ENCODE peak calls at places on chromosome 2, in six cellular contexts. One of them, this sample, is unnamed.

GRCh38 chr2:229416116-229416694 is 145.1 kb upstream of the PID1 start:
- DNase-seq in DMS 273 treated with DMSO at 0.1 percent for 48 hours: no peak
- DNase-seq in AG09319: peak
- DNase-seq in NCI-H1436: no peak
- DNase-seq in foreskin fibroblast: peak
- DNase-seq in GM20000: no peak
- DNase-seq in this sample: no peak

GRCh38 chr2:86064006-86064405 is 41.7 kb downstream of the POLR1A start:
- DNase-seq in DMS 273 treated with DMSO at 0.1 percent for 48 hours: no peak
- DNase-seq in AG09319: no peak
- DNase-seq in NCI-H1436: no peak
- DNase-seq in foreskin fibroblast: peak
- DNase-seq in GM20000: no peak
- DNase-seq in this sample: no peak

GRCh38 chr2:209614630-209615369 is 156.8 kb upstream of the UNC80 start:
- DNase-seq in DMS 273 treated with DMSO at 0.1 percent for 48 hours: peak
- DNase-seq in AG09319: no peak
- DNase-seq in NCI-H1436: no peak
- DNase-seq in foreskin fibroblast: no peak
- DNase-seq in GM20000: no peak
- DNase-seq in this sample: no peak

GRCh38 chr2:1504311-1504750 is 91.1 kb downstream of the TPO start:
- DNase-seq in DMS 273 treated with DMSO at 0.1 percent for 48 hours: no peak
- DNase-seq in AG09319: no peak
- DNase-seq in NCI-H1436: no peak
- DNase-seq in foreskin fibroblast: no peak
- DNase-seq in GM20000: no peak
- DNase-seq in this sample: no peak

GRCh38 chr2:240449764-240450531 is 14.5 kb downstream of the GPC1 start:
- DNase-seq in DMS 273 treated with DMSO at 0.1 percent for 48 hours: no peak
- DNase-seq in AG09319: no peak
- DNase-seq in NCI-H1436: peak
- DNase-seq in foreskin fibroblast: peak
- DNase-seq in GM20000: no peak
- DNase-seq in this sample: no peak

GRCh38 chr2:15721411-15722094 is 129.9 kb downstream of the DDX1 start:
- DNase-seq in DMS 273 treated with DMSO at 0.1 percent for 48 hours: no peak
- DNase-seq in AG09319: no peak
- DNase-seq in NCI-H1436: no peak
- DNase-seq in foreskin fibroblast: no peak
- DNase-seq in GM20000: no peak
- DNase-seq in this sample: no peak

GRCh38 chr2:8577573-8577972 is 104.3 kb upstream of the ID2 start:
- DNase-seq in DMS 273 treated with DMSO at 0.1 percent for 48 hours: no peak
- DNase-seq in AG09319: no peak
- DNase-seq in NCI-H1436: no peak
- DNase-seq in foreskin fibroblast: no peak
- DNase-seq in GM20000: no peak
- DNase-seq in this sample: no peak

GRCh38 chr2:237694423-237695194 is 67.2 kb downstream of the LRRFIP1 start:
- DNase-seq in DMS 273 treated with DMSO at 0.1 percent for 48 hours: no peak
- DNase-seq in AG09319: no peak
- DNase-seq in NCI-H1436: no peak
- DNase-seq in foreskin fibroblast: no peak
- DNase-seq in GM20000: no peak
- DNase-seq in this sample: no peak

GRCh38 chr2:7437716-7438648 is 520.8 kb downstream of the RNF144A start:
- DNase-seq in DMS 273 treated with DMSO at 0.1 percent for 48 hours: no peak
- DNase-seq in AG09319: no peak
- DNase-seq in NCI-H1436: no peak
- DNase-seq in foreskin fibroblast: no peak
- DNase-seq in GM20000: no peak
- DNase-seq in this sample: no peak